ENCODE peak calls at places on chromosome 7, in eight cellular contexts. A is CD8-positive, alpha-beta T cell; T is GM18507; C is KBM-7; Y is activated CD4-positive, alpha-beta T cell treated with anti-CD3 and anti-CD28 coated beads, Interleukin-2, amount 50 U/mL, for 48 hours; E is fibroblast of mammary gland; Q is AG10803; I is activated naive CD8-positive, alpha-beta T cell treated with anti-CD3 and anti-CD28 coated beads, Interleukin-2, amount 50 U/mL, for 24 hours. O is an unnamed sample.

GRCh38 chr7:100209493-100209892 is 10.3 kb upstream of the PVRIG start:
- DNase-seq in A (no peak), T (no peak), C (no peak), Y (no peak), E (no peak), Q (no peak), I (no peak), O (peak)

GRCh38 chr7:26365077-26365896 is 73.6 kb downstream of the SNX10 start:
- DNase-seq in A (peak), T (no peak), C (peak), Y (peak), E (peak), Q (peak), I (peak), O (peak)

GRCh38 chr7:91098566-91098965 is 165.7 kb upstream of the FZD1 start:
- DNase-seq in A (no peak), T (no peak), C (no peak), Y (no peak), E (no peak), Q (peak), I (no peak), O (no peak)

GRCh38 chr7:25835191-25835590 is 316.8 kb upstream of the NFE2L3 start:
- DNase-seq in A (no peak), T (no peak), C (no peak), Y (no peak), E (peak), Q (peak), I (no peak), O (no peak)

GRCh38 chr7:80974396-80975358 is 55.8 kb upstream of the SEMA3C start:
- DNase-seq in A (no peak), T (no peak), C (no peak), Y (no peak), E (no peak), Q (no peak), I (no peak), O (no peak)

GRCh38 chr7:129525225-129525862 is 23.0 kb downstream of the SMKR1 start:
- DNase-seq in A (no peak), T (no peak), C (peak), Y (no peak), E (no peak), Q (no peak), I (no peak), O (no peak)

GRCh38 chr7:20541615-20542349 is 73.7 kb upstream of the ABCB5 start:
- DNase-seq in A (no peak), T (no peak), C (peak), Y (no peak), E (no peak), Q (no peak), I (no peak), O (no peak)

GRCh38 chr7:136146925-136147324 is 169.8 kb upstream of the MTPN start:
- DNase-seq in A (no peak), T (no peak), C (no peak), Y (no peak), E (no peak), Q (no peak), I (no peak), O (no peak)

GRCh38 chr7:94296886-94297285 is 97.8 kb upstream of the COL1A2 start:
- DNase-seq in A (no peak), T (no peak), C (no peak), Y (no peak), E (peak), Q (peak), I (no peak), O (no peak)

GRCh38 chr7:155813125-155813524 is 862 bp upstream of the SHH start:
- DNase-seq in A (no peak), T (no peak), C (no peak), Y (no peak), E (no peak), Q (no peak), I (no peak), O (no peak)

GRCh38 chr7:55420535-55420934 is 55.4 kb downstream of the LANCL2 start:
- DNase-seq in A (no peak), T (no peak), C (no peak), Y (no peak), E (peak), Q (no peak), I (no peak), O (no peak)

GRCh38 chr7:46490406-46490805 is 569.3 kb upstream of the IGFBP3 start:
- DNase-seq in A (no peak), T (no peak), C (no peak), Y (no peak), E (no peak), Q (no peak), I (no peak), O (no peak)

GRCh38 chr7:70091362-70091761 is 493.1 kb downstream of the AUTS2 start:
- DNase-seq in A (no peak), T (no peak), C (no peak), Y (no peak), E (no peak), Q (no peak), I (no peak), O (no peak)

GRCh38 chr7:28033386-28033785 is 147.2 kb downstream of the JAZF1 start:
- DNase-seq in A (no peak), T (no peak), C (no peak), Y (no peak), E (no peak), Q (no peak), I (no peak), O (no peak)

GRCh38 chr7:150756858-150757257 is 19.6 kb downstream of the GIMAP5 start:
- DNase-seq in A (no peak), T (no peak), C (peak), Y (no peak), E (peak), Q (no peak), I (no peak), O (peak)

GRCh38 chr7:119377-120163 is 72.8 kb upstream of the FAM20C start:
- DNase-seq in A (no peak), T (no peak), C (peak), Y (no peak), E (no peak), Q (no peak), I (no peak), O (no peak)

GRCh38 chr7:55193245-55193644 is 171.9 kb upstream of the LANCL2 start:
- DNase-seq in A (no peak), T (no peak), C (no peak), Y (no peak), E (no peak), Q (no peak), I (no peak), O (no peak)

GRCh38 chr7:139490130-139490529 is 6.7 kb upstream of the KLRG2 start:
- DNase-seq in A (no peak), T (no peak), C (no peak), Y (no peak), E (no peak), Q (no peak), I (no peak), O (no peak)

GRCh38 chr7:132138817-132139216 is 437.5 kb downstream of the PLXNA4 start:
- DNase-seq in A (no peak), T (no peak), C (no peak), Y (no peak), E (no peak), Q (no peak), I (no peak), O (no peak)

GRCh38 chr7:82410461-82410860 is 33.1 kb downstream of the CACNA2D1 start:
- DNase-seq in A (no peak), T (no peak), C (no peak), Y (no peak), E (no peak), Q (no peak), I (no peak), O (no peak)

GRCh38 chr7:39952378-39952777 is 2.3 kb downstream of the CDK13 start:
- DNase-seq in A (no peak), T (no peak), C (peak), Y (no peak), E (peak), Q (peak), I (no peak), O (no peak)

GRCh38 chr7:24665564-24666294 is 91.5 kb downstream of the GSDME start:
- DNase-seq in A (peak), T (no peak), C (peak), Y (peak), E (peak), Q (peak), I (peak), O (peak)

GRCh38 chr7:31315758-31316157 is 24.8 kb downstream of the NEUROD6 start:
- DNase-seq in A (no peak), T (no peak), C (no peak), Y (no peak), E (no peak), Q (no peak), I (no peak), O (no peak)

GRCh38 chr7:1859266-1860035 is 189.4 kb downstream of the ELFN1 start:
- DNase-seq in A (no peak), T (no peak), C (no peak), Y (no peak), E (no peak), Q (no peak), I (no peak), O (no peak)

GRCh38 chr7:1665721-1666250 is 4.3 kb upstream of the ELFN1 start:
- DNase-seq in A (no peak), T (no peak), C (no peak), Y (peak), E (peak), Q (peak), I (no peak), O (peak)

GRCh38 chr7:41447106-41448042 is 255.5 kb downstream of the INHBA start:
- DNase-seq in A (no peak), T (no peak), C (no peak), Y (no peak), E (no peak), Q (peak), I (no peak), O (no peak)

GRCh38 chr7:3517344-3517743 is 216.3 kb downstream of the SDK1 start:
- DNase-seq in A (no peak), T (no peak), C (no peak), Y (no peak), E (no peak), Q (no peak), I (no peak), O (no peak)

GRCh38 chr7:131040467-131040932 is 287.2 kb upstream of the MKLN1 start:
- DNase-seq in A (no peak), T (no peak), C (peak), Y (peak), E (peak), Q (peak), I (peak), O (peak)

GRCh38 chr7:37208528-37208927 is 240.1 kb downstream of the ELMO1 start:
- DNase-seq in A (no peak), T (peak), C (peak), Y (peak), E (peak), Q (peak), I (no peak), O (peak)

GRCh38 chr7:16619979-16620408 is 25.6 kb downstream of the ANKMY2 start:
- DNase-seq in A (no peak), T (no peak), C (no peak), Y (no peak), E (peak), Q (no peak), I (no peak), O (no peak)

GRCh38 chr7:94348142-94348541 is 46.6 kb upstream of the COL1A2 start:
- DNase-seq in A (no peak), T (no peak), C (no peak), Y (no peak), E (peak), Q (peak), I (no peak), O (no peak)

GRCh38 chr7:2529161-2530075 is 9.8 kb downstream of the LFNG start:
- DNase-seq in A (peak), T (no peak), C (peak), Y (peak), E (peak), Q (peak), I (peak), O (no peak)

GRCh38 chr7:101594790-101595189 is 34.3 kb downstream of the MYL10 start:
- DNase-seq in A (no peak), T (no peak), C (no peak), Y (no peak), E (no peak), Q (no peak), I (no peak), O (no peak)

O was measured in K562.